ENCODE peak calls at places on chromosomes 13 and 19, in seven cellular contexts. B is NCI-H1105; F is right lobe of liver; H is caudate nucleus; Z is AG09319; Y is A673; E is activated T-cell treated with anti-CD3 and anti-CD28 coated beads, Interleukin-2, amount 50 U/mL, for 48 hours. A is an unnamed sample.

GRCh38 chr19:10566658-10567410 is 1.0 kb upstream of the KRI1 start:
- DNase-seq in H (no peak), E (peak; percentile 77), Z (no peak), Y (no peak), F (no peak), B (no peak), A (no peak)

GRCh38 chr19:41398603-41399002 is 985 bp downstream of the BCKDHA start:
- DNase-seq in H (no peak), F (no peak), Z (no peak), Y (no peak), E (no peak), B (no peak), A (no peak)

GRCh38 chr13:102033719-102034446 is 368.0 kb downstream of the FGF14 start:
- DNase-seq in Y (peak; percentile 32), Z (no peak), E (no peak), F (no peak), B (no peak), H (no peak), A (no peak)

GRCh38 chr19:15138427-15138826 is 31.2 kb downstream of the SYDE1 start:
- DNase-seq in Z (no peak), B (no peak), Y (no peak), F (no peak), H (no peak), E (no peak), A (no peak)

GRCh38 chr19:5718032-5718578 is 1.8 kb downstream of the LONP1 start:
- DNase-seq in Z (no peak), E (peak; percentile 79), B (no peak), H (no peak), F (no peak), Y (no peak), A (no peak)

GRCh38 chr13:23956106-23956505 is 58.8 kb upstream of the C1QTNF9B start:
- DNase-seq in F (no peak), H (no peak), E (no peak), Y (no peak), B (no peak), Z (no peak), A (no peak)

GRCh38 chr19:46529622-46530451 is 34.2 kb upstream of the PNMA8B start:
- DNase-seq in H (peak; percentile 15), E (peak; percentile 83), F (peak; percentile 68), Z (no peak), B (peak; percentile 41), Y (peak; percentile 76), A (peak; percentile 35)

GRCh38 chr13:22086593-22086992 is 415.7 kb downstream of the FGF9 start:
- DNase-seq in B (no peak), F (no peak), Y (no peak), H (no peak), Z (no peak), E (no peak), A (no peak)

GRCh38 chr13:108963846-108964600 is 334.6 kb downstream of the MYO16 start:
- DNase-seq in Z (no peak), B (no peak), E (no peak), H (no peak), Y (no peak), F (no peak), A (no peak)

GRCh38 chr13:110353339-110353977 is 46.4 kb downstream of the COL4A2 start:
- DNase-seq in Z (no peak), B (no peak), F (no peak), H (no peak), Y (no peak), E (no peak), A (no peak)

GRCh38 chr19:39926170-39926755 is 8.2 kb downstream of the FCGBP start:
- DNase-seq in B (no peak), F (no peak), Y (no peak), E (no peak), Z (no peak), H (no peak), A (no peak)

GRCh38 chr13:99495478-99496321 is 5.6 kb upstream of the TM9SF2 start:
- DNase-seq in Y (no peak), Z (no peak), E (no peak), F (no peak), B (no peak), H (no peak), A (no peak)

GRCh38 chr13:113584205-113584869 is at the start of gene TFDP1:
- DNase-seq in Z (peak; percentile 47), F (peak; percentile 89), B (peak; percentile 96), H (no peak), E (peak; percentile 90), Y (peak; percentile 97), A (peak; percentile 50)

GRCh38 chr13:80527400-80527799 is 186.5 kb upstream of the SPRY2 start:
- DNase-seq in H (no peak), E (no peak), F (no peak), Z (no peak), Y (no peak), B (no peak), A (no peak)

GRCh38 chr13:68234278-68234677 is 1004.1 kb upstream of the PCDH9 start:
- DNase-seq in F (no peak), Z (no peak), H (no peak), E (no peak), B (no peak), Y (no peak), A (no peak)

GRCh38 chr13:46022476-46022875 is 30.1 kb downstream of the ZC3H13 start:
- DNase-seq in F (no peak), Z (no peak), B (no peak), Y (no peak), H (no peak), E (no peak), A (no peak)

GRCh38 chr19:55599468-55600335 is at the start of the genes FIZ1 and ZNF524:
- DNase-seq in Z (peak; percentile 97), H (peak; percentile 91), F (peak; percentile 98), E (peak; percentile 99), B (peak; percentile 100), Y (peak; percentile 100), A (peak; percentile 98)

GRCh38 chr19:55069137-55069858 is 6.3 kb upstream of the RDH13 start:
- DNase-seq in F (no peak), Z (no peak), Y (peak; percentile 58), H (no peak), E (no peak), B (peak; percentile 16), A (no peak)

GRCh38 chr13:99886706-99887105 is 84.9 kb downstream of the ZIC5 start:
- DNase-seq in B (no peak), Z (no peak), E (no peak), F (no peak), H (no peak), Y (no peak), A (no peak)

GRCh38 chr13:76795701-76796695 is 90.2 kb downstream of the KCTD12 start:
- DNase-seq in H (no peak), B (no peak), Y (no peak), Z (no peak), F (no peak), E (no peak), A (no peak)

A was measured in GM04504.